ENCODE peak calls at places on chromosomes 4 and X, in ten cellular contexts. W, H, Z, I, A, C, O, Q, P and B are unnamed samples.

GRCh38 chr4:158810487-158811215 is 41.8 kb downstream of the FNIP2 start:
- DNase-seq in W (peak), H (peak), Z (no peak), I (peak), A (no peak), C (peak), O (no peak), Q (peak), P (no peak), B (no peak)

GRCh38 chr4:48642421-48643144 is 137.5 kb downstream of the FRYL start:
- DNase-seq in W (no peak), H (no peak), Z (no peak), I (peak), A (no peak), C (no peak), O (no peak), Q (no peak), P (no peak), B (no peak)

GRCh38 chr4:48698029-48698901 is 81.8 kb downstream of the FRYL start:
- DNase-seq in W (no peak), H (peak), Z (peak), I (peak), A (no peak), C (peak), O (no peak), Q (peak), P (no peak), B (no peak)

GRCh38 chr4:138494931-138495330 is 252.8 kb upstream of the SLC7A11 start:
- DNase-seq in W (no peak), H (peak), Z (no peak), I (peak), A (no peak), C (no peak), O (peak), Q (peak), P (no peak), B (no peak)

GRCh38 chrX:40845331-40845911 is 110.1 kb upstream of the MED14 start:
- DNase-seq in W (peak), H (no peak), Z (no peak), I (peak), A (no peak), C (no peak), O (peak), Q (no peak), P (no peak), B (no peak)

GRCh38 chrX:47311857-47312774 is 58.3 kb upstream of the ZNF157 start:
- DNase-seq in W (peak), H (peak), Z (no peak), I (peak), A (no peak), C (peak), O (peak), Q (peak), P (no peak), B (peak)

GRCh38 chr4:73707918-73708577 is 32.3 kb upstream of the CXCL8 start:
- DNase-seq in W (peak), H (peak), Z (no peak), I (peak), A (no peak), C (peak), O (no peak), Q (peak), P (peak), B (peak)

GRCh38 chr4:42555828-42556227 is 101.1 kb downstream of the ATP8A1 start:
- DNase-seq in W (no peak), H (no peak), Z (no peak), I (peak), A (no peak), C (no peak), O (no peak), Q (no peak), P (no peak), B (no peak)

GRCh38 chrX:776529-777230 is 146.1 kb downstream of the SHOX start:
- DNase-seq in W (no peak), H (peak), Z (no peak), I (no peak), A (no peak), C (no peak), O (no peak), Q (peak), P (no peak), B (no peak)

GRCh38 chrX:65720580-65720979 is 53.1 kb downstream of the MSN start:
- DNase-seq in W (no peak), H (no peak), Z (no peak), I (no peak), A (no peak), C (no peak), O (no peak), Q (no peak), P (no peak), B (no peak)

GRCh38 chrX:31449064-31449463 is 377.2 kb upstream of the FTHL17 start:
- DNase-seq in W (no peak), H (no peak), Z (no peak), I (no peak), A (no peak), C (no peak), O (no peak), Q (no peak), P (no peak), B (no peak)

GRCh38 chr4:24771241-24771640 is 24.1 kb upstream of the SOD3 start:
- DNase-seq in W (no peak), H (no peak), Z (no peak), I (peak), A (no peak), C (no peak), O (no peak), Q (no peak), P (no peak), B (no peak)

GRCh38 chr4:126701756-126702155 is 931.0 kb upstream of the INTU start:
- DNase-seq in W (no peak), H (no peak), Z (no peak), I (peak), A (no peak), C (no peak), O (no peak), Q (no peak), P (peak), B (no peak)

GRCh38 chr4:173932701-173933100 is 350.8 kb downstream of the FBXO8 start:
- DNase-seq in W (no peak), H (no peak), Z (no peak), I (no peak), A (no peak), C (no peak), O (no peak), Q (no peak), P (no peak), B (no peak)

GRCh38 chrX:10173331-10173900 is 16.6 kb downstream of the CLCN4 start:
- DNase-seq in W (peak), H (peak), Z (peak), I (peak), A (no peak), C (no peak), O (peak), Q (peak), P (no peak), B (no peak)

GRCh38 chr4:145884775-145885174 is 53.8 kb downstream of the ZNF827 start:
- DNase-seq in W (no peak), H (no peak), Z (no peak), I (no peak), A (no peak), C (no peak), O (no peak), Q (no peak), P (no peak), B (no peak)

GRCh38 chr4:56656346-56656643 is 24.8 kb downstream of the HOPX start:
- DNase-seq in W (peak), H (no peak), Z (no peak), I (no peak), A (peak), C (peak), O (no peak), Q (peak), P (peak), B (no peak)

GRCh38 chr4:100679926-100680325 is 162.1 kb upstream of the EMCN start:
- DNase-seq in W (no peak), H (no peak), Z (no peak), I (no peak), A (no peak), C (no peak), O (no peak), Q (no peak), P (no peak), B (no peak)

GRCh38 chr4:26074672-26075071 is 160.7 kb downstream of the SMIM20 start:
- DNase-seq in W (no peak), H (no peak), Z (peak), I (no peak), A (no peak), C (peak), O (no peak), Q (no peak), P (no peak), B (no peak)

GRCh38 chrX:103520391-103520790 is 1.1 kb upstream of the RAB40A start:
- DNase-seq in W (no peak), H (no peak), Z (no peak), I (peak), A (no peak), C (no peak), O (no peak), Q (no peak), P (no peak), B (no peak)

GRCh38 chr4:16794816-16795445 is 103.5 kb downstream of the LDB2 start:
- DNase-seq in W (no peak), H (peak), Z (peak), I (peak), A (peak), C (peak), O (peak), Q (peak), P (peak), B (no peak)

GRCh38 chr4:121256346-121256745 is 92.2 kb upstream of the TNIP3 start:
- DNase-seq in W (no peak), H (no peak), Z (no peak), I (peak), A (no peak), C (peak), O (no peak), Q (no peak), P (no peak), B (no peak)

GRCh38 chrX:106481341-106481740 is 130.4 kb upstream of the RADX start:
- DNase-seq in W (peak), H (peak), Z (no peak), I (peak), A (peak), C (peak), O (peak), Q (peak), P (no peak), B (no peak)

GRCh38 chrX:42604302-42604701 is 173.7 kb downstream of the PPP1R2C start:
- DNase-seq in W (no peak), H (no peak), Z (no peak), I (no peak), A (no peak), C (no peak), O (no peak), Q (no peak), P (no peak), B (no peak)

GRCh38 chr4:95889662-95890061 is 49.8 kb downstream of the PDHA2 start:
- DNase-seq in W (no peak), H (no peak), Z (no peak), I (no peak), A (no peak), C (no peak), O (peak), Q (no peak), P (no peak), B (no peak)

GRCh38 chrX:33188286-33188685 is 23.1 kb downstream of the DMD start:
- DNase-seq in W (no peak), H (no peak), Z (no peak), I (no peak), A (no peak), C (no peak), O (peak), Q (no peak), P (no peak), B (no peak)

GRCh38 chrX:77347572-77347971 is 99.6 kb upstream of the FGF16 start:
- DNase-seq in W (no peak), H (no peak), Z (no peak), I (peak), A (no peak), C (no peak), O (no peak), Q (no peak), P (no peak), B (no peak)

GRCh38 chrX:103073442-103073841 is 9.5 kb upstream of the BEX1 start:
- DNase-seq in W (no peak), H (no peak), Z (no peak), I (peak), A (no peak), C (no peak), O (no peak), Q (no peak), P (no peak), B (no peak)

GRCh38 chrX:82218361-82218760 is 1016.5 kb downstream of the SH3BGRL start:
- DNase-seq in W (no peak), H (no peak), Z (no peak), I (peak), A (peak), C (no peak), O (no peak), Q (no peak), P (no peak), B (no peak)
- TF ChIP-seq CTCF in W (no peak), H (peak), Z (peak), I (no peak), A (peak), C (peak), O (peak), Q (no peak), P (no peak), B (peak)

GRCh38 chr4:142846729-142847606 is 867 bp upstream of the INPP4B start:
- DNase-seq in W (peak), H (peak), Z (no peak), I (peak), A (peak), C (no peak), O (peak), Q (peak), P (peak), B (no peak)
- TF ChIP-seq CTCF in W (no peak), H (peak), Z (peak), I (peak), A (peak), C (peak), O (peak), Q (peak), P (peak), B (peak)

DNA sequence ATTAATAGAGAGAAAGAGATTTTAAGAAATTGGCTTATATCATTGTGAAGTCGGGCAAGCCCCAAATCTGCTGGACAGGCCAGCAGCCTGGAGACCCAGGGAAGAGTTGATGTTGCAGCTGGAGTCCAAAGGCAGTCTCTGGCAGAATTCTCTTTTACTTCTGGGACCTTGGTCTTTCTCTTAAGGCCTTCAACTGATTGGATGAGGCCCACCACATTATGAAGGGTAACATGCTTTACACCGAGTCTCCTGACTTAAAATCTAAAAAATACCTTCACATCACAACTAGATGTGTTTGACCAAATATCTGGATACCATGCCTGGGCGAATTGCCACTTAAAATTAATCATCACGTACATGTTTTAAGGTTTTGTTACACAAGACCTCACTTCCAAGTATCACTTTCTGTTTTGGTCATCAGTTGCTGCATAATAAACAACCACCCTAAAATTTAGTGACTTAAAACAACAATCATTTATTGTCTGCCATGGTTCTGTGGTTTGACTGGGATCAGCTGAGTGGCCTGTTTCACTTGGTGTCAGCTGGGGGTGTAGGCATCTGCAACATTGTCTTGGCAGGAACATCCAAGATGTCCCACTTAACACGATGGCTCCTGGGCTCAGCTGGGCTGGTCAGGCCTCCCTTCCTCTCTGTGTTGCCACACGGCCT is 3.4 kb downstream of the CD38 start:
- DNase-seq in W (no peak), H (no peak), Z (no peak), I (no peak), A (peak), C (no peak), O (no peak), Q (no peak), P (no peak), B (no peak)
- TF ChIP-seq CTCF in W (no peak), H (no peak), Z (no peak), I (no peak), A (no peak), C (no peak), O (no peak), Q (no peak), P (no peak), B (no peak)

DNA sequence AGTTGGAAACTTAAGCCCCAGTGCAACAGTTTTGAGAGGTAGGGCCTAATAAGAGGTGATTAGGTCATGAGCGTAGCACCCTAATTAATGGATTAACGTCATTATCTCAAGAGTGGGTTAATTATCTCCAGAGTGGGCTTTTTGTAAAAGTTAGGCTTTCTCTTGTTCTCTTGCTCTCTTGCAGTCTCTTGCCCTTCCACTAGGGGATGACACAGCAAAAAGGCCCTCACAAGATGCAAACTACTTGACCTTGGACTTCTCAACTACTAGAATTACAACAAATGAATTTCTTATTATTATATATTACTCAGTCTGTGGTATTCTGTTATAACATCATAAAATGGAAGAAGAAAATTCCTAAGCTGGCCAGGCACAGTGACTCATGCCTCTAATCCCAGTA is 22.1 kb upstream of the NDST3 start:
- DNase-seq in W (no peak), H (no peak), Z (no peak), I (no peak), A (no peak), C (no peak), O (no peak), Q (no peak), P (no peak), B (no peak)
- TF ChIP-seq CTCF in W (no peak), H (no peak), Z (no peak), I (peak), A (peak), C (no peak), O (peak), Q (no peak), P (no peak), B (no peak)

GRCh38 chr4:106142616-106143015 is 173.4 kb downstream of the TBCK start:
- DNase-seq in W (no peak), H (no peak), Z (no peak), I (no peak), A (no peak), C (no peak), O (no peak), Q (no peak), P (no peak), B (no peak)

GRCh38 chr4:106136777-106137331 is 179.2 kb downstream of the TBCK start:
- DNase-seq in W (no peak), H (no peak), Z (no peak), I (no peak), A (no peak), C (no peak), O (no peak), Q (no peak), P (no peak), B (no peak)

GRCh38 chr4:106140601-106141000 is 175.4 kb downstream of the TBCK start:
- DNase-seq in W (no peak), H (no peak), Z (no peak), I (peak), A (no peak), C (no peak), O (no peak), Q (no peak), P (no peak), B (no peak)
- TF ChIP-seq CTCF in W (no peak), H (no peak), Z (no peak), I (no peak), A (no peak), C (no peak), O (peak), Q (no peak), P (peak), B (no peak)

GRCh38 chrX:120308558-120308957 is 2.7 kb downstream of the TMEM255A start:
- DNase-seq in W (peak), H (peak), Z (no peak), I (no peak), A (no peak), C (no peak), O (peak), Q (no peak), P (peak), B (no peak)

GRCh38 chrX:120310861-120311631 is at the start of gene TMEM255A:
- DNase-seq in W (peak), H (no peak), Z (no peak), I (no peak), A (peak), C (no peak), O (peak), Q (no peak), P (peak), B (peak)

GRCh38 chrX:120309873-120310730 is 1.2 kb downstream of the TMEM255A start:
- DNase-seq in W (peak), H (peak), Z (no peak), I (peak), A (peak), C (no peak), O (peak), Q (peak), P (no peak), B (no peak)

GRCh38 chrX:120311632-120312000 is 355 bp upstream of the TMEM255A start:
- DNase-seq in W (no peak), H (no peak), Z (no peak), I (no peak), A (no peak), C (no peak), O (no peak), Q (no peak), P (no peak), B (no peak)

GRCh38 chrX:120308959-120309872 is 2.0 kb downstream of the TMEM255A start:
- DNase-seq in W (peak), H (peak), Z (peak), I (peak), A (peak), C (peak), O (peak), Q (peak), P (peak), B (peak)
- TF ChIP-seq CTCF in W (peak), H (peak), Z (peak), I (peak), A (peak), C (peak), O (peak), Q (no peak), P (peak), B (peak)

DNA sequence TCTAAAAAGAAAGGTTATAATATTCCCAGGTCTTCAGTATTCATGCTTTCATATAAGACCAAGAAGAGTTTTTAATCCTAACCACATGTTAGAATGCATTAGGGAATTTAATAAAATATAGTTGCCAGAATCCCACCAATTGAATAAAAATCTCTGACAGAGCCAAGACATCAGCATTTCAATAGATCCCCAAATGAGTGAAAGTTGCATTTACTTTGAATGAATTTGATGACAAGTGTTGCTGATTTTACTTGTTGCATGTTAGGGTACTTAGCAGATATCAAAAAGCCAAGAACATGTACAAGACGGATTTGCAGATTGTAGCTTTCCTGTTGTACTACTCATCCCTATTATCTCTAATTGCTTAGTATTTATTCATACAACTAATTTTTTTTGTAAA is 39.9 kb upstream of the PRR27 start:
- DNase-seq in W (no peak), H (no peak), Z (no peak), I (no peak), A (no peak), C (no peak), O (no peak), Q (no peak), P (no peak), B (no peak)
- TF ChIP-seq CTCF in W (no peak), H (no peak), Z (no peak), I (no peak), A (no peak), C (no peak), O (no peak), Q (no peak), P (no peak), B (no peak)